ENCODE peak calls at places on chromosomes 6 and 20, in ten cellular contexts. I is GF-D8; M is midbrain; H is endothelial cell; F is left ventricle myocardium inferior; R is ELF-1; N is NCI-H1417; U is activated CD8-positive, alpha-beta memory T cell treated with anti-CD3 and anti-CD28 coated beads, Interleukin-2, amount 50 U/mL, for 4 hours; L is T1000; B is NCI-H748 treated with DMSO at 0.1 percent for 48 hours. S is an unnamed sample.

GRCh38 chr6:101380861-101381630 is 12.5 kb upstream of the GRIK2 start:
- DNase-seq in B (no peak), I (no peak), F (no peak), H (no peak), R (no peak), U (no peak), L (no peak), M (no peak), N (peak), S (no peak)

GRCh38 chr20:17896247-17896723 is 72.3 kb downstream of the SNX5 start:
- DNase-seq in B (no peak), N (no peak), U (no peak), F (no peak), H (peak), L (no peak), R (no peak), I (no peak), M (no peak), S (peak)

GRCh38 chr20:38242848-38243449 is 17.6 kb downstream of the KIAA1755 start:
- DNase-seq in L (peak), M (no peak), H (no peak), F (no peak), I (peak), B (no peak), N (no peak), R (peak), U (no peak), S (no peak)

GRCh38 chr20:2387180-2387577 is 6.5 kb downstream of the TGM6 start:
- DNase-seq in F (no peak), L (no peak), U (peak), N (peak), R (peak), H (peak), M (no peak), B (peak), I (no peak), S (no peak)

GRCh38 chr6:38391206-38391908 is 248.4 kb downstream of the BTBD9 start:
- DNase-seq in F (no peak), U (no peak), L (no peak), M (no peak), H (no peak), N (no peak), R (no peak), B (no peak), I (no peak), S (no peak)

GRCh38 chr6:31407699-31408098 is 4.3 kb downstream of the MICA start:
- DNase-seq in F (no peak), L (no peak), N (no peak), U (no peak), H (no peak), R (no peak), I (peak), M (no peak), B (no peak), S (no peak)

GRCh38 chr6:37429352-37429750 is 3.7 kb upstream of the CMTR1 start:
- DNase-seq in R (no peak), F (no peak), N (no peak), H (no peak), U (no peak), L (no peak), I (no peak), B (no peak), M (no peak), S (no peak)

GRCh38 chr6:85561750-85562357 is 31.8 kb downstream of the SNX14 start:
- DNase-seq in U (no peak), R (no peak), H (no peak), B (no peak), I (no peak), M (no peak), N (no peak), F (no peak), L (no peak), S (no peak)

GRCh38 chr20:3383878-3384495 is 23.5 kb downstream of the DNAAF9 start:
- DNase-seq in B (no peak), H (no peak), U (no peak), N (no peak), R (no peak), L (no peak), F (no peak), I (no peak), M (no peak), S (no peak)

GRCh38 chr20:57622201-57622570 is 2.0 kb upstream of the ZBP1 start:
- DNase-seq in M (no peak), H (no peak), F (no peak), I (no peak), N (no peak), B (no peak), L (no peak), R (no peak), U (no peak), S (no peak)

GRCh38 chr6:43758617-43759050 is 11.4 kb upstream of the VEGFA start:
- DNase-seq in F (peak), N (no peak), H (peak), M (no peak), L (no peak), R (peak), U (no peak), B (peak), I (no peak), S (no peak)

GRCh38 chr6:106159531-106159940 is 73.4 kb downstream of the PRDM1 start:
- DNase-seq in N (no peak), R (no peak), U (no peak), F (no peak), B (no peak), H (no peak), I (no peak), M (no peak), L (peak), S (no peak)

GRCh38 chr6:148924226-148924989 is 177.6 kb downstream of the UST start:
- DNase-seq in B (no peak), H (no peak), I (no peak), M (no peak), U (no peak), F (no peak), L (no peak), R (no peak), N (no peak), S (no peak)